ENCODE peak calls at places on chromosomes 3 and 15, in seven cellular contexts. D is heart left ventricle, P is stomach, Y is sigmoid colon, B is NB4, F is HepG2, J is vagina. V is an unnamed sample.

GRCh38 chr15:99016680-99017321 is 9.2 kb upstream of the PGPEP1L start:
- DNase-seq in D (peak), P (no peak), Y (no peak), B (peak), F (no peak), J (no peak), V (no peak)

GRCh38 chr15:25811481-25811906 is 51.6 kb downstream of the ATP10A start:
- DNase-seq in D (no peak), P (no peak), Y (no peak), B (peak), F (no peak), J (no peak), V (no peak)

GRCh38 chr3:32442766-32443165 is 51.1 kb downstream of the CMTM7 start:
- DNase-seq in D (no peak), P (no peak), Y (no peak), B (no peak), F (no peak), J (no peak), V (no peak)

GRCh38 chr3:123485551-123485950 is 36.7 kb upstream of the ADCY5 start:
- DNase-seq in D (no peak), P (no peak), Y (no peak), B (no peak), F (no peak), J (no peak), V (no peak)

GRCh38 chr3:13420051-13420816 is at the start of gene NUP210:
- DNase-seq in D (no peak), P (peak), Y (no peak), B (peak), F (peak), J (no peak), V (no peak)

GRCh38 chr15:62450061-62450460 is 285.0 kb upstream of the C2CD4B start:
- DNase-seq in D (no peak), P (no peak), Y (no peak), B (no peak), F (no peak), J (no peak), V (no peak)

GRCh38 chr3:117962750-117963149 is 1071.9 kb downstream of the IGSF11 start:
- DNase-seq in D (no peak), P (no peak), Y (no peak), B (no peak), F (no peak), J (no peak), V (no peak)

GRCh38 chr3:134643150-134643675 is 7.6 kb downstream of the KY start:
- DNase-seq in D (no peak), P (peak), Y (no peak), B (no peak), F (no peak), J (peak), V (no peak)

GRCh38 chr3:101159478-101159877 is 160.9 kb downstream of the IMPG2 start:
- DNase-seq in D (no peak), P (no peak), Y (no peak), B (no peak), F (no peak), J (no peak), V (no peak)

GRCh38 chr15:39270976-39271375 is 309.9 kb upstream of the THBS1 start:
- DNase-seq in D (no peak), P (no peak), Y (no peak), B (no peak), F (no peak), J (no peak), V (no peak)

GRCh38 chr15:98983333-98983732 is 24.3 kb downstream of the PGPEP1L start:
- DNase-seq in D (peak), P (peak), Y (peak), B (peak), F (no peak), J (no peak), V (no peak)

GRCh38 chr3:70281663-70282062 is 30.8 kb downstream of the MDFIC2 start:
- DNase-seq in D (no peak), P (no peak), Y (no peak), B (no peak), F (no peak), J (no peak), V (no peak)

GRCh38 chr3:64188810-64189560 is 36.3 kb downstream of the PRICKLE2 start:
- DNase-seq in D (peak), P (no peak), Y (peak), B (no peak), F (no peak), J (no peak), V (no peak)

GRCh38 chr3:16494094-16494493 is 19.4 kb downstream of the RFTN1 start:
- DNase-seq in D (no peak), P (no peak), Y (no peak), B (no peak), F (no peak), J (no peak), V (no peak)

GRCh38 chr15:56965614-56966013 is 47.2 kb downstream of the TCF12 start:
- DNase-seq in D (no peak), P (no peak), Y (no peak), B (no peak), F (no peak), J (no peak), V (no peak)

GRCh38 chr15:39172380-39173281 is 408.2 kb upstream of the THBS1 start:
- DNase-seq in D (peak), P (no peak), Y (peak), B (no peak), F (peak), J (no peak), V (no peak)

GRCh38 chr15:89998141-89998661 is 2.9 kb upstream of the ZNF710 start:
- DNase-seq in D (no peak), P (no peak), Y (no peak), B (peak), F (peak), J (no peak), V (no peak)

GRCh38 chr3:129343643-129344360 is 65.1 kb downstream of the HMCES start:
- DNase-seq in D (no peak), P (peak), Y (no peak), B (peak), F (no peak), J (no peak), V (peak)

GRCh38 chr3:108406661-108407206 is 103.7 kb downstream of the MYH15 start:
- DNase-seq in D (no peak), P (no peak), Y (no peak), B (peak), F (peak), J (no peak), V (no peak)

GRCh38 chr3:69774029-69774428 is 34.8 kb downstream of the MITF start:
- DNase-seq in D (peak), P (peak), Y (peak), B (no peak), F (no peak), J (no peak), V (peak)

GRCh38 chr15:69522361-69522760 is 69.7 kb downstream of the RPLP1 start:
- DNase-seq in D (no peak), P (peak), Y (no peak), B (no peak), F (no peak), J (no peak), V (peak)

GRCh38 chr3:141845407-141846049 is 30.9 kb upstream of the ATP1B3 start:
- DNase-seq in D (no peak), P (no peak), Y (no peak), B (peak), F (no peak), J (no peak), V (no peak)

GRCh38 chr15:98650871-98651481 is 2.6 kb downstream of the IGF1R start:
- DNase-seq in D (no peak), P (peak), Y (no peak), B (peak), F (no peak), J (no peak), V (no peak)

GRCh38 chr3:67357610-67358458 is 296.6 kb downstream of the SUCLG2 start:
- DNase-seq in D (no peak), P (no peak), Y (peak), B (peak), F (peak), J (no peak), V (no peak)

GRCh38 chr3:75192065-75192658 is 472.0 kb upstream of the FRG2C start:
- DNase-seq in D (no peak), P (peak), Y (no peak), B (peak), F (peak), J (no peak), V (no peak)

GRCh38 chr3:5082658-5083030 is 39.4 kb upstream of the ARL8B start:
- DNase-seq in D (no peak), P (no peak), Y (no peak), B (no peak), F (no peak), J (no peak), V (peak)

GRCh38 chr3:196222876-196223595 is 6.7 kb downstream of the SLC51A start:
- DNase-seq in D (no peak), P (no peak), Y (no peak), B (no peak), F (no peak), J (no peak), V (no peak)

GRCh38 chr3:46981932-46982471 is 2.5 kb downstream of the NBEAL2 start:
- DNase-seq in D (no peak), P (peak), Y (no peak), B (no peak), F (no peak), J (no peak), V (no peak)

GRCh38 chr3:94616833-94617232 is 554.0 kb downstream of the NSUN3 start:
- DNase-seq in D (no peak), P (no peak), Y (no peak), B (no peak), F (peak), J (no peak), V (no peak)

GRCh38 chr15:42576776-42577175 is 1.4 kb downstream of the STARD9 start:
- DNase-seq in D (no peak), P (no peak), Y (no peak), B (no peak), F (no peak), J (no peak), V (no peak)

GRCh38 chr15:99486371-99487336 is 79.1 kb upstream of the MEF2A start:
- DNase-seq in D (peak), P (peak), Y (peak), B (no peak), F (no peak), J (peak), V (peak)

GRCh38 chr3:122918576-122919290 is 108.8 kb downstream of the SEMA5B start:
- DNase-seq in D (no peak), P (no peak), Y (no peak), B (no peak), F (no peak), J (no peak), V (no peak)

DNA sequence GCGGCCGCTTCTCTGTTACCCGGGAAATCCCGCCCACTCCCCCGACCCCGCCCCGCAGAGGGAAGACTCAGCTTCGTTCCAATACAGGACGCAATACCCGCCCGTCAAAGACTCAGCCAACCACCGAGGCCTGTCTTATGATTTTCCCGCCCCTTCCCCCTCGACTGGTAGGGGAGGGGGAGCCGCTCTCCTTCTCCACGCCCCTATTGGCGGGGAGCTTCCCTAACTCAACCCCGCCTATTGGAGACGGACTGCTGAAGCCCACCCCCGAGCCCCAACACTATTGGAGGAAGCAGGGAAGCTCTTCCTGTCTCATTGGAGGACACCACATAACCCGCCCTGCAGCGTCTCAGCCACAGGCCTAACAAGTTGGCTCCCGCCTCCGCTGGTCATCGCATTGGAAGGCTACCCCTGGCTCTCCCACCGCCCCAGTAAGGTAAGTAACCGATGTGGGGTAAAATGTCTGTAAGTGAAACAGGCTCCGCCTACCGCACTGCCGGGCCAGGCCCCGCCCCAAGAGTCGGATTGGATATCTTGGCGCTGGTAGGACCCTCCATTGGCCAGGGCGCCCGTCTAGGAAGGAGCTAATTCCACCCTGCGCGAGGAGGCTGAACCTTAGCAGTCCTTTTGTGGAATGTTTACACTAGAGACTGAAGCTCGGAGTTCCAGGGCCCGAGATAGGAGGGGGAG is at the start of gene SIN3A:
- DNase-seq in D (peak), P (peak), Y (peak), B (peak), F (peak), J (peak), V (peak)
- TF ChIP-seq POLR2A in D (peak), P (no peak), Y (no peak), B (no peak), F (peak), J (no peak), V (peak)

GRCh38 chr3:87287025-87287424 is 10.6 kb upstream of the POU1F1 start:
- DNase-seq in D (no peak), P (no peak), Y (no peak), B (no peak), F (no peak), J (no peak), V (no peak)
- TF ChIP-seq CTCF in D (no peak), P (no peak), Y (no peak), B (no peak), F (no peak), J (no peak), V (no peak)

GRCh38 chr3:45979378-45979777 is 16.2 kb downstream of the FYCO1 start:
- DNase-seq in D (no peak), P (no peak), Y (no peak), B (peak), F (no peak), J (no peak), V (no peak)
- TF ChIP-seq POLR2A in D (no peak), P (no peak), Y (no peak), B (no peak), F (no peak), J (no peak), V (no peak)

GRCh38 chr3:77816470-77816869 is 776.6 kb downstream of the ROBO2 start:
- DNase-seq in D (no peak), P (no peak), Y (no peak), B (no peak), F (no peak), J (no peak), V (no peak)

GRCh38 chr3:77814845-77815244 is 774.9 kb downstream of the ROBO2 start:
- DNase-seq in D (no peak), P (no peak), Y (no peak), B (no peak), F (no peak), J (no peak), V (no peak)

DNA sequence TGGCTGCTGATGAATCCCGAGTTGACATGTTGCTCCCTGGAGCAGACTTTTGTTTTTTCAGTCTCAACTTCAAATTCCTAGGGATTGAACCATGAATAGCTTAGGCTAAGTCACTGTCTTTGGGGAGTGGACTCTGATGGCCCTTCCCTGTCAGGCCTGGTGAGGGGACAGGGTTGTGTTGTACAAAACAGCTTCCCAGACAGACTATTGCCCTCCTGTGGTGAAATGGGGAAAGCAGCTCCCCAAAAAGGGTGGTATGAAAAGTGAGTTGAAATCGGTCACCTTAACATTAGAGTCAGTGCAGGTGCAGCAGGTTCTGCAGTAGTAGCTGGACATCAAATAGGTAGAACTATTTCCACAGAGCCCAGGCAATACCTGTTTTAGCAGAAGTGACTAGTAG is 775.6 kb downstream of the ROBO2 start:
- DNase-seq in D (no peak), P (no peak), Y (no peak), B (peak), F (peak), J (no peak), V (no peak)
- TF ChIP-seq CTCF in D (no peak), P (no peak), Y (no peak), B (peak), F (peak), J (no peak), V (no peak)

DNA sequence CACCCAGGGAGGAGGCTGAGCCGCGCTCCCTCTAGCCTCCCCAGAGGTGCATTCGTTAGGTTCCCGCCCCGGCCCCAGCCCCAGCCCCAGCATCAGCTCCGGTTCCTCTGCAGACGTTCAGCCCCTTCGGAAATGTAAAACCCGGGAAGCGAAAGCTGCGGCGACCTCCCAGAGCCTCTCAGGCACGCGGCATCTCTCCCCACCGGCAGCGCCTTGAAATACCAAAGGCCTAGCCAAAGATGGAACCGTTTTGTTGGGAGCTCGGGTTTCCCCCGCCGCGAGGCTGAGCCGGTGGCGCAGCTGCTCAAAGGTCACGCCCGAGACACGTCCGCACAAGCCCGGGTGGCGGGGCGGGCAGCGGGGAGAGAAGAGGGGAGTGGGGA is 77.8 kb upstream of the HES1 start:
- DNase-seq in D (peak), P (peak), Y (peak), B (peak), F (peak), J (no peak), V (no peak)
- TF ChIP-seq POLR2A in D (no peak), P (no peak), Y (no peak), B (no peak), F (peak), J (no peak), V (no peak)

V was measured in suprapubic skin.